ENCODE peak calls at places on chromosomes 2 and 18, in ten cellular contexts. One of them, this sample, is unnamed.

GRCh38 chr2:234621120-234621519 is 124.2 kb upstream of the ARL4C start:
- DNase-seq in activated naive CD8-positive, alpha-beta T cell treated with anti-CD3 and anti-CD28 coated beads, Interleukin-2, amount 10 ng/mL, durations not matched to agents 7 days and 5 days: no peak
- DNase-seq in ACHN: no peak
- DNase-seq in activated T-cell treated with anti-CD3 and anti-CD28 coated beads, Interleukin-2, amount 50 U/mL, for 24 hours: no peak
- DNase-seq in activated CD4-positive, CD25-positive, alpha-beta regulatory T cell treated with anti-CD3 and anti-CD28 coated beads, Interleukin-2, amount 50 U/mL, for 72 hours: no peak
- DNase-seq in sciatic nerve: no peak
- DNase-seq in T-cell: no peak
- DNase-seq in uterus: no peak
- DNase-seq in endothelial cell: no peak
- DNase-seq in AG10803: no peak
- DNase-seq in this sample: no peak

GRCh38 chr2:202950592-202950991 is 38.5 kb downstream of the CARF start:
- DNase-seq in AG10803: no peak
- DNase-seq in activated CD4-positive, CD25-positive, alpha-beta regulatory T cell treated with anti-CD3 and anti-CD28 coated beads, Interleukin-2, amount 50 U/mL, for 72 hours: no peak
- DNase-seq in T-cell: no peak
- DNase-seq in endothelial cell: no peak
- DNase-seq in activated naive CD8-positive, alpha-beta T cell treated with anti-CD3 and anti-CD28 coated beads, Interleukin-2, amount 10 ng/mL, durations not matched to agents 7 days and 5 days: no peak
- DNase-seq in uterus: no peak
- DNase-seq in activated T-cell treated with anti-CD3 and anti-CD28 coated beads, Interleukin-2, amount 50 U/mL, for 24 hours: no peak
- DNase-seq in sciatic nerve: no peak
- DNase-seq in ACHN: no peak
- DNase-seq in this sample: no peak

GRCh38 chr2:96538487-96539214 is 2.1 kb downstream of the ARID5A start:
- DNase-seq in uterus: peak
- DNase-seq in activated CD4-positive, CD25-positive, alpha-beta regulatory T cell treated with anti-CD3 and anti-CD28 coated beads, Interleukin-2, amount 50 U/mL, for 72 hours: peak
- DNase-seq in sciatic nerve: peak
- DNase-seq in endothelial cell: peak
- DNase-seq in activated naive CD8-positive, alpha-beta T cell treated with anti-CD3 and anti-CD28 coated beads, Interleukin-2, amount 10 ng/mL, durations not matched to agents 7 days and 5 days: peak
- DNase-seq in T-cell: peak
- DNase-seq in activated T-cell treated with anti-CD3 and anti-CD28 coated beads, Interleukin-2, amount 50 U/mL, for 24 hours: peak
- DNase-seq in ACHN: no peak
- DNase-seq in AG10803: peak
- DNase-seq in this sample: peak

GRCh38 chr2:67240507-67240906 is 156.6 kb upstream of the ETAA1 start:
- DNase-seq in AG10803: peak
- DNase-seq in ACHN: no peak
- DNase-seq in activated T-cell treated with anti-CD3 and anti-CD28 coated beads, Interleukin-2, amount 50 U/mL, for 24 hours: no peak
- DNase-seq in T-cell: no peak
- DNase-seq in sciatic nerve: no peak
- DNase-seq in uterus: no peak
- DNase-seq in endothelial cell: no peak
- DNase-seq in activated naive CD8-positive, alpha-beta T cell treated with anti-CD3 and anti-CD28 coated beads, Interleukin-2, amount 10 ng/mL, durations not matched to agents 7 days and 5 days: no peak
- DNase-seq in activated CD4-positive, CD25-positive, alpha-beta regulatory T cell treated with anti-CD3 and anti-CD28 coated beads, Interleukin-2, amount 50 U/mL, for 72 hours: no peak
- DNase-seq in this sample: no peak

GRCh38 chr2:134926231-134926931 is 7.8 kb downstream of the CCNT2 start:
- DNase-seq in sciatic nerve: no peak
- DNase-seq in activated CD4-positive, CD25-positive, alpha-beta regulatory T cell treated with anti-CD3 and anti-CD28 coated beads, Interleukin-2, amount 50 U/mL, for 72 hours: no peak
- DNase-seq in ACHN: no peak
- DNase-seq in activated naive CD8-positive, alpha-beta T cell treated with anti-CD3 and anti-CD28 coated beads, Interleukin-2, amount 10 ng/mL, durations not matched to agents 7 days and 5 days: no peak
- DNase-seq in endothelial cell: no peak
- DNase-seq in T-cell: no peak
- DNase-seq in AG10803: peak
- DNase-seq in activated T-cell treated with anti-CD3 and anti-CD28 coated beads, Interleukin-2, amount 50 U/mL, for 24 hours: no peak
- DNase-seq in uterus: no peak
- DNase-seq in this sample: no peak

GRCh38 chr2:46364797-46365457 is 67.7 kb downstream of the EPAS1 start:
- DNase-seq in activated T-cell treated with anti-CD3 and anti-CD28 coated beads, Interleukin-2, amount 50 U/mL, for 24 hours: no peak
- DNase-seq in activated naive CD8-positive, alpha-beta T cell treated with anti-CD3 and anti-CD28 coated beads, Interleukin-2, amount 10 ng/mL, durations not matched to agents 7 days and 5 days: no peak
- DNase-seq in ACHN: peak
- DNase-seq in sciatic nerve: no peak
- DNase-seq in activated CD4-positive, CD25-positive, alpha-beta regulatory T cell treated with anti-CD3 and anti-CD28 coated beads, Interleukin-2, amount 50 U/mL, for 72 hours: no peak
- DNase-seq in uterus: no peak
- DNase-seq in AG10803: peak
- DNase-seq in T-cell: peak
- DNase-seq in endothelial cell: peak
- DNase-seq in this sample: no peak

GRCh38 chr18:79903071-79903635 is 48.3 kb downstream of the SLC66A2 start:
- DNase-seq in endothelial cell: no peak
- DNase-seq in sciatic nerve: peak
- DNase-seq in activated CD4-positive, CD25-positive, alpha-beta regulatory T cell treated with anti-CD3 and anti-CD28 coated beads, Interleukin-2, amount 50 U/mL, for 72 hours: no peak
- DNase-seq in T-cell: no peak
- DNase-seq in ACHN: no peak
- DNase-seq in uterus: peak
- DNase-seq in activated T-cell treated with anti-CD3 and anti-CD28 coated beads, Interleukin-2, amount 50 U/mL, for 24 hours: no peak
- DNase-seq in AG10803: no peak
- DNase-seq in activated naive CD8-positive, alpha-beta T cell treated with anti-CD3 and anti-CD28 coated beads, Interleukin-2, amount 10 ng/mL, durations not matched to agents 7 days and 5 days: no peak
- DNase-seq in this sample: peak

GRCh38 chr18:44080054-44080453 is 600.6 kb upstream of the SETBP1 start:
- DNase-seq in endothelial cell: no peak
- DNase-seq in uterus: no peak
- DNase-seq in AG10803: no peak
- DNase-seq in sciatic nerve: no peak
- DNase-seq in activated CD4-positive, CD25-positive, alpha-beta regulatory T cell treated with anti-CD3 and anti-CD28 coated beads, Interleukin-2, amount 50 U/mL, for 72 hours: no peak
- DNase-seq in ACHN: no peak
- DNase-seq in activated T-cell treated with anti-CD3 and anti-CD28 coated beads, Interleukin-2, amount 50 U/mL, for 24 hours: no peak
- DNase-seq in activated naive CD8-positive, alpha-beta T cell treated with anti-CD3 and anti-CD28 coated beads, Interleukin-2, amount 10 ng/mL, durations not matched to agents 7 days and 5 days: no peak
- DNase-seq in T-cell: no peak
- DNase-seq in this sample: no peak

GRCh38 chr2:23376972-23377371 is 8.0 kb upstream of the KLHL29 start:
- DNase-seq in sciatic nerve: no peak
- DNase-seq in ACHN: no peak
- DNase-seq in activated CD4-positive, CD25-positive, alpha-beta regulatory T cell treated with anti-CD3 and anti-CD28 coated beads, Interleukin-2, amount 50 U/mL, for 72 hours: no peak
- DNase-seq in T-cell: no peak
- DNase-seq in activated naive CD8-positive, alpha-beta T cell treated with anti-CD3 and anti-CD28 coated beads, Interleukin-2, amount 10 ng/mL, durations not matched to agents 7 days and 5 days: no peak
- DNase-seq in AG10803: no peak
- DNase-seq in activated T-cell treated with anti-CD3 and anti-CD28 coated beads, Interleukin-2, amount 50 U/mL, for 24 hours: no peak
- DNase-seq in endothelial cell: no peak
- DNase-seq in uterus: no peak
- DNase-seq in this sample: no peak

GRCh38 chr18:58117685-58118403 is 73.8 kb downstream of the NEDD4L start:
- DNase-seq in endothelial cell: no peak
- DNase-seq in AG10803: peak
- DNase-seq in uterus: no peak
- DNase-seq in activated T-cell treated with anti-CD3 and anti-CD28 coated beads, Interleukin-2, amount 50 U/mL, for 24 hours: no peak
- DNase-seq in sciatic nerve: no peak
- DNase-seq in ACHN: peak
- DNase-seq in activated naive CD8-positive, alpha-beta T cell treated with anti-CD3 and anti-CD28 coated beads, Interleukin-2, amount 10 ng/mL, durations not matched to agents 7 days and 5 days: no peak
- DNase-seq in activated CD4-positive, CD25-positive, alpha-beta regulatory T cell treated with anti-CD3 and anti-CD28 coated beads, Interleukin-2, amount 50 U/mL, for 72 hours: no peak
- DNase-seq in T-cell: no peak
- DNase-seq in this sample: no peak

GRCh38 chr18:21538230-21538629 is 62.3 kb downstream of the ESCO1 start:
- DNase-seq in AG10803: peak
- DNase-seq in uterus: no peak
- DNase-seq in sciatic nerve: no peak
- DNase-seq in T-cell: no peak
- DNase-seq in endothelial cell: no peak
- DNase-seq in ACHN: no peak
- DNase-seq in activated naive CD8-positive, alpha-beta T cell treated with anti-CD3 and anti-CD28 coated beads, Interleukin-2, amount 10 ng/mL, durations not matched to agents 7 days and 5 days: no peak
- DNase-seq in activated T-cell treated with anti-CD3 and anti-CD28 coated beads, Interleukin-2, amount 50 U/mL, for 24 hours: no peak
- DNase-seq in activated CD4-positive, CD25-positive, alpha-beta regulatory T cell treated with anti-CD3 and anti-CD28 coated beads, Interleukin-2, amount 50 U/mL, for 72 hours: no peak
- DNase-seq in this sample: no peak

GRCh38 chr18:75548353-75548752 is 120.8 kb upstream of the SMIM21 start:
- DNase-seq in uterus: no peak
- DNase-seq in endothelial cell: no peak
- DNase-seq in sciatic nerve: no peak
- DNase-seq in T-cell: no peak
- DNase-seq in ACHN: no peak
- DNase-seq in activated naive CD8-positive, alpha-beta T cell treated with anti-CD3 and anti-CD28 coated beads, Interleukin-2, amount 10 ng/mL, durations not matched to agents 7 days and 5 days: no peak
- DNase-seq in activated T-cell treated with anti-CD3 and anti-CD28 coated beads, Interleukin-2, amount 50 U/mL, for 24 hours: no peak
- DNase-seq in activated CD4-positive, CD25-positive, alpha-beta regulatory T cell treated with anti-CD3 and anti-CD28 coated beads, Interleukin-2, amount 50 U/mL, for 72 hours: no peak
- DNase-seq in AG10803: no peak
- DNase-seq in this sample: no peak

GRCh38 chr2:69789762-69790600 is 39.5 kb upstream of the GMCL1 start:
- DNase-seq in activated naive CD8-positive, alpha-beta T cell treated with anti-CD3 and anti-CD28 coated beads, Interleukin-2, amount 10 ng/mL, durations not matched to agents 7 days and 5 days: no peak
- DNase-seq in AG10803: peak
- DNase-seq in endothelial cell: no peak
- DNase-seq in ACHN: no peak
- DNase-seq in sciatic nerve: no peak
- DNase-seq in T-cell: no peak
- DNase-seq in uterus: no peak
- DNase-seq in activated T-cell treated with anti-CD3 and anti-CD28 coated beads, Interleukin-2, amount 50 U/mL, for 24 hours: no peak
- DNase-seq in activated CD4-positive, CD25-positive, alpha-beta regulatory T cell treated with anti-CD3 and anti-CD28 coated beads, Interleukin-2, amount 50 U/mL, for 72 hours: no peak
- DNase-seq in this sample: no peak

GRCh38 chr2:170733821-170734600 is 18.9 kb downstream of the SP5 start:
- DNase-seq in endothelial cell: no peak
- DNase-seq in activated naive CD8-positive, alpha-beta T cell treated with anti-CD3 and anti-CD28 coated beads, Interleukin-2, amount 10 ng/mL, durations not matched to agents 7 days and 5 days: no peak
- DNase-seq in AG10803: no peak
- DNase-seq in activated CD4-positive, CD25-positive, alpha-beta regulatory T cell treated with anti-CD3 and anti-CD28 coated beads, Interleukin-2, amount 50 U/mL, for 72 hours: no peak
- DNase-seq in ACHN: no peak
- DNase-seq in activated T-cell treated with anti-CD3 and anti-CD28 coated beads, Interleukin-2, amount 50 U/mL, for 24 hours: no peak
- DNase-seq in uterus: no peak
- DNase-seq in T-cell: no peak
- DNase-seq in sciatic nerve: no peak
- DNase-seq in this sample: no peak

GRCh38 chr2:164896634-164897033 is 55.0 kb upstream of the COBLL1 start:
- DNase-seq in activated CD4-positive, CD25-positive, alpha-beta regulatory T cell treated with anti-CD3 and anti-CD28 coated beads, Interleukin-2, amount 50 U/mL, for 72 hours: no peak
- DNase-seq in activated naive CD8-positive, alpha-beta T cell treated with anti-CD3 and anti-CD28 coated beads, Interleukin-2, amount 10 ng/mL, durations not matched to agents 7 days and 5 days: no peak
- DNase-seq in uterus: no peak
- DNase-seq in endothelial cell: no peak
- DNase-seq in activated T-cell treated with anti-CD3 and anti-CD28 coated beads, Interleukin-2, amount 50 U/mL, for 24 hours: no peak
- DNase-seq in sciatic nerve: no peak
- DNase-seq in ACHN: peak
- DNase-seq in T-cell: no peak
- DNase-seq in AG10803: peak
- DNase-seq in this sample: no peak

GRCh38 chr18:22169011-22169888 is at the start of gene GATA6:
- DNase-seq in activated CD4-positive, CD25-positive, alpha-beta regulatory T cell treated with anti-CD3 and anti-CD28 coated beads, Interleukin-2, amount 50 U/mL, for 72 hours: no peak
- DNase-seq in uterus: peak
- DNase-seq in AG10803: peak
- DNase-seq in activated T-cell treated with anti-CD3 and anti-CD28 coated beads, Interleukin-2, amount 50 U/mL, for 24 hours: peak
- DNase-seq in ACHN: peak
- DNase-seq in activated naive CD8-positive, alpha-beta T cell treated with anti-CD3 and anti-CD28 coated beads, Interleukin-2, amount 10 ng/mL, durations not matched to agents 7 days and 5 days: peak
- DNase-seq in endothelial cell: peak
- DNase-seq in sciatic nerve: peak
- DNase-seq in T-cell: peak
- DNase-seq in this sample: no peak

GRCh38 chr2:9002637-9003365 is 683 bp downstream of the MBOAT2 start:
- DNase-seq in T-cell: no peak
- DNase-seq in uterus: peak
- DNase-seq in sciatic nerve: peak
- DNase-seq in endothelial cell: peak
- DNase-seq in activated CD4-positive, CD25-positive, alpha-beta regulatory T cell treated with anti-CD3 and anti-CD28 coated beads, Interleukin-2, amount 50 U/mL, for 72 hours: no peak
- DNase-seq in AG10803: no peak
- DNase-seq in activated T-cell treated with anti-CD3 and anti-CD28 coated beads, Interleukin-2, amount 50 U/mL, for 24 hours: peak
- DNase-seq in activated naive CD8-positive, alpha-beta T cell treated with anti-CD3 and anti-CD28 coated beads, Interleukin-2, amount 10 ng/mL, durations not matched to agents 7 days and 5 days: peak
- DNase-seq in ACHN: peak
- DNase-seq in this sample: peak

GRCh38 chr2:197241590-197241989 is 69.0 kb downstream of the ANKRD44 start:
- DNase-seq in activated naive CD8-positive, alpha-beta T cell treated with anti-CD3 and anti-CD28 coated beads, Interleukin-2, amount 10 ng/mL, durations not matched to agents 7 days and 5 days: no peak
- DNase-seq in uterus: no peak
- DNase-seq in ACHN: no peak
- DNase-seq in AG10803: no peak
- DNase-seq in endothelial cell: no peak
- DNase-seq in activated T-cell treated with anti-CD3 and anti-CD28 coated beads, Interleukin-2, amount 50 U/mL, for 24 hours: no peak
- DNase-seq in sciatic nerve: no peak
- DNase-seq in T-cell: no peak
- DNase-seq in activated CD4-positive, CD25-positive, alpha-beta regulatory T cell treated with anti-CD3 and anti-CD28 coated beads, Interleukin-2, amount 50 U/mL, for 72 hours: no peak
- DNase-seq in this sample: no peak

This sample was measured in suprapubic skin.